ENCODE peak calls at places on chromosome 5, in seven cellular contexts. C, M, O, S, E, N and A are unnamed samples.

GRCh38 chr5:107806705-107807104 is 136.0 kb upstream of the EFNA5 start:
- DNase-seq in O (no peak), S (no peak), E (peak; percentile 69), N (no peak), M (no peak), C (no peak), A (no peak)

GRCh38 chr5:10607666-10608442 is 44.0 kb downstream of the ANKRD33B start:
- DNase-seq in N (peak; percentile 85), O (peak; percentile 76), E (peak; percentile 93), S (peak; percentile 43), C (peak; percentile 49), M (no peak), A (no peak)

GRCh38 chr5:64190562-64191306 is 25.1 kb downstream of the RNF180 start:
- DNase-seq in N (no peak), M (no peak), O (no peak), E (no peak), S (no peak), C (no peak), A (no peak)

GRCh38 chr5:115557667-115558387 is 13.3 kb upstream of the FEM1C start:
- DNase-seq in M (no peak), O (no peak), C (peak; percentile 40), E (peak; percentile 13), S (no peak), N (no peak), A (no peak)

GRCh38 chr5:104635216-104635615 is 1072.6 kb upstream of the NUDT12 start:
- DNase-seq in C (no peak), N (no peak), E (no peak), M (no peak), S (no peak), O (no peak), A (no peak)

GRCh38 chr5:108818613-108819272 is 71.0 kb downstream of the FER start:
- DNase-seq in S (no peak), O (no peak), M (no peak), C (no peak), N (no peak), E (peak; percentile 66), A (no peak)

GRCh38 chr5:73823508-73823925 is 197.5 kb downstream of the ARHGEF28 start:
- DNase-seq in N (no peak), M (no peak), S (no peak), E (peak; percentile 42), O (no peak), C (no peak), A (no peak)

GRCh38 chr5:1212881-1213280 is 11.5 kb downstream of the SLC6A19 start:
- DNase-seq in C (no peak), S (peak; percentile 11), M (no peak), E (no peak), O (peak; percentile 11), N (no peak), A (no peak)

GRCh38 chr5:107112207-107112606 is 558.5 kb downstream of the EFNA5 start:
- DNase-seq in E (no peak), C (no peak), S (no peak), O (no peak), M (no peak), N (no peak), A (no peak)

GRCh38 chr5:148904440-148904839 is 78.0 kb downstream of the ADRB2 start:
- DNase-seq in O (peak; percentile 83), E (no peak), C (no peak), S (peak; percentile 41), N (peak; percentile 57), M (no peak), A (no peak)

GRCh38 chr5:121366515-121366914 is 485.2 kb upstream of the FTMT start:
- DNase-seq in M (no peak), C (no peak), N (no peak), E (peak; percentile 63), O (no peak), S (no peak), A (no peak)

GRCh38 chr5:154316223-154316967 is 125.9 kb downstream of the GALNT10 start:
- DNase-seq in C (no peak), N (no peak), S (no peak), M (no peak), E (peak; percentile 18), O (no peak), A (no peak)

GRCh38 chr5:142977363-142978051 is 207.3 kb downstream of the ARHGAP26 start:
- DNase-seq in E (peak; percentile 85), N (no peak), O (no peak), M (peak; percentile 11), C (no peak), S (no peak), A (peak; percentile 46)
- H3K4me1 ChIP-seq in E (peaks cover 39% of the 10 kb centered on the region), N (peaks cover 36% of the 10 kb centered on the region), O (peaks cover 33% of the 10 kb centered on the region), M (peaks cover 83% of the 10 kb centered on the region), C (peaks cover 11% of the 10 kb centered on the region), S (peaks cover 20% of the 10 kb centered on the region), A (peaks cover 14% of the 10 kb centered on the region)

GRCh38 chr5:142156839-142157463 is 48.4 kb downstream of the NDFIP1 start:
- DNase-seq in E (no peak), O (no peak), C (no peak), M (no peak), N (no peak), S (no peak), A (no peak)
- H3K4me3 ChIP-seq in E (no peak overlapping the region), O (no peak overlapping the region), C (no peak overlapping the region), M (no peak overlapping the region), N (no peak overlapping the region), S (no peak overlapping the region), A (no peak overlapping the region)

GRCh38 chr5:78527925-78528324 is 120.6 kb downstream of the LHFPL2 start:
- DNase-seq in C (no peak), S (no peak), O (no peak), E (peak; percentile 47), N (no peak), M (no peak), A (no peak)
- H3K4me1 ChIP-seq in C (no peaks in the 10 kb centered on the region), S (peaks cover 5% of the 10 kb centered on the region), O (peaks cover 31% of the 10 kb centered on the region), E (peaks cover 52% of the 10 kb centered on the region), N (peaks cover 71% of the 10 kb centered on the region), M (no peaks in the 10 kb centered on the region), A (no peaks in the 10 kb centered on the region)

DNA sequence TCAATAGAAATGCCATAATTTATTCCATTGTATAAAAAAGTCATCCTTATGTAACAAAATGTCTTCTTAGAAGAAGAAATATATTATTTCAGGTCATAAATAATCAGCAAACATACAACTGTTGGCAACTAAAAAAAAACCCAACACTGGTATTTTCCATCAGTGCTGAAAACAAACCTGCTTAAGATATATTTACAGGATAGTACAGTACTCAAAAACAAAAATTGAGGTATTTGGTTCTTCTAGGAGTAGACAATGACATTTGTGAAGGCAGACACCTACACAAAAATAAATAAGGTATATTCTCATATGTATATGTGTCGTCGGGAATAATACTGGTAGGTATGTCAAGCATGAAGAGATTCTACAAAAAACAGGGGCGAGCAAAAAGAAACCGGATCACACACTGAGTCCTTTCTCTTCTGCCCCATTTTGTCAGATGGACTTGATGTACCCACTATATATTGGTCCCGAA is 2.9 kb downstream of the DUSP1 start:
- DNase-seq in S (no peak), O (no peak), E (no peak), C (no peak), M (no peak), N (no peak), A (no peak)
- H3K4me3 ChIP-seq in S (peak overlapping the region; percentile 79), O (peak overlapping the region; percentile 82), E (peak overlapping the region; percentile 85), C (peak overlapping the region; percentile 80), M (peak overlapping the region; percentile 21), N (peak overlapping the region; percentile 80), A (peak overlapping the region; percentile 55)

DNA sequence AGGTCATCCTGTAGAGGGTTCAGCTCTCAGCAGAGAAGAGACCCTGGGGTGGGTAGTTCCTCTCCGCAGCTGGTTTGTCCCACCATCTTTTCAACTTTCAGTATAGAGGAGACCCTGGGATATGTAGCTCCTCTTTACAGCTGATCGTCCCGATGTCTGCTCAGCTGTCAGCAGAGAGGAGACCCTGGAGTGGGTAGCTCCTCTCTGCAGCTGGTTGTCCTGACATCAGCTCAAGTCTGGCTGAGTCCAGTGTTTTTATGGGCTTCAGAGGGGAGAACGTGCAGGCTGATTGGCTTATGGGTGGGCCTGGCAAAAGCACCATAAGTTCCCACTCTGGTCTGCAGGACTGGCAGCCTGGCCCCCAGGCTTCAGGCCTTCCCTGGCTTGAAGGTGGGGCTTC is 80.8 kb downstream of the NLN start:
- DNase-seq in N (no peak), E (no peak), C (no peak), M (no peak), O (no peak), S (no peak), A (no peak)
- H3K4me1 ChIP-seq in N (peaks cover under 1% of the 10 kb centered on the region), E (peaks cover 29% of the 10 kb centered on the region), C (no peaks in the 10 kb centered on the region), M (peaks cover 11% of the 10 kb centered on the region), O (peaks cover 10% of the 10 kb centered on the region), S (no peaks in the 10 kb centered on the region), A (peaks cover 7% of the 10 kb centered on the region)